ENCODE peak calls at places on chromosomes 3 and 15, in five cellular contexts. A, H, P, W and V are unnamed samples.

GRCh38 chr15:31508656-31509055 is 182.0 kb downstream of the KLF13 start:
- DNase-seq in W (no peak), H (no peak), P (no peak), A (no peak), V (no peak)

GRCh38 chr3:189365609-189366564 is 194.1 kb downstream of the TPRG1 start:
- DNase-seq in A (no peak), H (no peak), P (no peak), W (no peak), V (no peak)

GRCh38 chr3:45865568-45865955 is 20.8 kb upstream of the CCR9 start:
- DNase-seq in H (no peak), P (no peak), A (no peak), W (no peak), V (no peak)

GRCh38 chr15:91338763-91339162 is 238.7 kb downstream of the SV2B start:
- DNase-seq in H (peak), A (no peak), W (no peak), P (no peak), V (peak)

GRCh38 chr3:178058629-178059028 is 477.6 kb upstream of the KCNMB2 start:
- DNase-seq in W (no peak), A (no peak), P (no peak), H (no peak), V (no peak)

GRCh38 chr3:169002689-169003088 is 660.8 kb downstream of the MECOM start:
- DNase-seq in A (no peak), W (no peak), H (peak), P (no peak), V (no peak)

GRCh38 chr3:187430576-187430975 is 62.4 kb downstream of the RTP4 start:
- DNase-seq in H (no peak), W (no peak), A (no peak), P (no peak), V (no peak)

GRCh38 chr15:80310776-80311175 is 58.8 kb upstream of the CTXND1 start:
- DNase-seq in A (no peak), W (no peak), H (no peak), P (no peak), V (no peak)

GRCh38 chr3:129349791-129350190 is 71.1 kb downstream of the HMCES start:
- DNase-seq in W (no peak), P (no peak), H (no peak), A (no peak), V (no peak)

GRCh38 chr3:48984648-48985047 is 5.4 kb upstream of the P4HTM start:
- DNase-seq in A (no peak), W (no peak), P (no peak), H (peak), V (no peak)

GRCh38 chr15:36938131-36938530 is 162.2 kb downstream of the MEIS2 start:
- DNase-seq in A (no peak), H (no peak), W (no peak), P (no peak), V (no peak)

GRCh38 chr3:30623375-30623774 is 17.0 kb downstream of the TGFBR2 start:
- DNase-seq in P (no peak), W (no peak), H (no peak), A (no peak), V (no peak)

GRCh38 chr3:71066356-71066755 is 517.2 kb downstream of the FOXP1 start:
- DNase-seq in P (no peak), W (no peak), H (no peak), A (no peak), V (no peak)

GRCh38 chr3:157573281-157573680 is 70.1 kb upstream of the VEPH1 start:
- DNase-seq in H (no peak), A (no peak), P (no peak), W (no peak), V (peak)

GRCh38 chr15:92385096-92385495 is 8.6 kb upstream of the ST8SIA2 start:
- DNase-seq in W (no peak), A (no peak), H (peak), P (no peak), V (no peak)

GRCh38 chr3:71208273-71209095 is 375.0 kb downstream of the FOXP1 start:
- DNase-seq in A (no peak), P (no peak), H (peak), W (no peak), V (no peak)

GRCh38 chr3:14876942-14877341 is 58.2 kb downstream of the FGD5 start:
- DNase-seq in A (peak), P (peak), W (no peak), H (peak), V (no peak)

GRCh38 chr3:65548848-65549625 is 489.7 kb downstream of the MAGI1 start:
- DNase-seq in W (no peak), H (peak), P (no peak), A (peak), V (peak)

GRCh38 chr3:50050361-50050760 is 38.4 kb upstream of the RBM5 start:
- DNase-seq in W (peak), H (no peak), A (no peak), P (no peak), V (peak)

GRCh38 chr3:67550541-67550940 is 103.9 kb downstream of the SUCLG2 start:
- DNase-seq in W (no peak), A (no peak), H (no peak), P (no peak), V (no peak)

GRCh38 chr3:114033721-114034120 is 22.6 kb downstream of the CCDC191 start:
- DNase-seq in H (no peak), P (no peak), A (no peak), W (no peak), V (no peak)

GRCh38 chr3:8840556-8840955 is 71.1 kb upstream of the OXTR start:
- DNase-seq in H (peak), W (peak), P (no peak), A (no peak), V (no peak)

GRCh38 chr3:40847571-40847992 is 322.8 kb downstream of the ZNF621 start:
- DNase-seq in P (no peak), H (peak), W (no peak), A (peak), V (no peak)

GRCh38 chr15:100831466-100831865 is 48.2 kb upstream of the ALDH1A3 start:
- DNase-seq in P (no peak), W (no peak), A (no peak), H (peak), V (no peak)

GRCh38 chr3:184896336-184896735 is 84.4 kb downstream of the VPS8 start:
- DNase-seq in W (no peak), P (no peak), A (no peak), H (no peak), V (no peak)

GRCh38 chr3:8709801-8710524 is 23.6 kb upstream of the CAV3 start:
- DNase-seq in W (no peak), H (no peak), A (peak), P (no peak), V (no peak)

GRCh38 chr3:169666501-169667379 is 3.2 kb upstream of the MECOM start:
- DNase-seq in H (no peak), P (no peak), W (no peak), A (no peak), V (no peak)

GRCh38 chr15:63080638-63081250 is 38.2 kb downstream of the TPM1 start:
- DNase-seq in A (no peak), H (no peak), P (no peak), W (no peak), V (no peak)

GRCh38 chr3:66073464-66074141 is 34.9 kb upstream of the MAGI1 start:
- DNase-seq in W (no peak), A (no peak), H (no peak), P (no peak), V (no peak)

GRCh38 chr3:46695177-46695961 is 1.9 kb upstream of the ALS2CL start:
- DNase-seq in H (peak), W (no peak), P (no peak), A (no peak), V (peak)

GRCh38 chr3:108406661-108407206 is 103.7 kb downstream of the MYH15 start:
- DNase-seq in H (peak), P (no peak), A (peak), W (peak), V (peak)
- TF ChIP-seq CTCF in H (peak), P (no peak), A (peak), W (peak), V (peak)

DNA sequence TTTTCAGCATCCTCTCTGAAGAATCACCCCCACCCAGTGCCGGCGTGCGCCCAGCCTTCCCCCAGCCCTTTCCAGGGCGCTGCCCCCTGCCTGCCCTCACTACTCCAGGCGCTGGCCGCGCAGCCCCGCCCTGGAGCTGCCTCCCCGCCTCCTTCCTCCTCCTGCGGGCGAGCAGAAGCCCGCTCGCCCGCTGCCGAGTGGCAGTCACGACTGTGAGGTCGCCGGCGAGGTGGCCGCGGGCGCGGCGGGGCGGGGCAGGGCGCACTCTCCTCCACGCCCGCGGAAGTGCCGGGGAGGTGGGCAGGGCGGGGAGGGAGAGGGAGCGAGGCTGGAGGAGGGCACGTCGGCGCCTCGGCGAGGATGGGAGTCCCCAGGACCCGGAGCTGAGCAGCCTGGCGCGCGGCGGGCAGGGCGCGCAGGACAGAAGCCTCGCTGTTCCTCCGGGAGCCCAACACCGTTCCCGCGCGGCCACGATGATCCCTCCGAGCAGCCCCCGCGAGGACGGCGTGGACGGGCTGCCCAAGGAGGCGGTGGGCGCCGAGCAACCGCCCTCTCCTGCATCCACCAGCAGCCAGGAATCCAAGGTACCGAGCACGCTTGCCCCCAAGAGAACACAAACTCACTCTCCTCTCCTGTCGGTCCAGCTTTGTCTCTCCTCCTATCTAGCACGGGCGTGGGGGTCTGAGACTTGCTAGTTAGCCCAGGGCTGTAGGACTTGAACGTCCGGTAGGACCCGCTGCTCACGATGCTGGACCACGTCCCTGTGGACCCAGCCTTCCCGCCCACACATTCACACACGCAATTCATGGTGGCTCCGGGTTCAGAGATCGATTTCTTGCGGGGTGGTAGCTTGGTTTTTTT is at the start of gene STAC:
- DNase-seq in A (no peak), W (no peak), H (peak), P (no peak), V (peak)
- H3K4me3 ChIP-seq in A (peak), W (peak), H (peak), P (peak), V (peak)

DNA sequence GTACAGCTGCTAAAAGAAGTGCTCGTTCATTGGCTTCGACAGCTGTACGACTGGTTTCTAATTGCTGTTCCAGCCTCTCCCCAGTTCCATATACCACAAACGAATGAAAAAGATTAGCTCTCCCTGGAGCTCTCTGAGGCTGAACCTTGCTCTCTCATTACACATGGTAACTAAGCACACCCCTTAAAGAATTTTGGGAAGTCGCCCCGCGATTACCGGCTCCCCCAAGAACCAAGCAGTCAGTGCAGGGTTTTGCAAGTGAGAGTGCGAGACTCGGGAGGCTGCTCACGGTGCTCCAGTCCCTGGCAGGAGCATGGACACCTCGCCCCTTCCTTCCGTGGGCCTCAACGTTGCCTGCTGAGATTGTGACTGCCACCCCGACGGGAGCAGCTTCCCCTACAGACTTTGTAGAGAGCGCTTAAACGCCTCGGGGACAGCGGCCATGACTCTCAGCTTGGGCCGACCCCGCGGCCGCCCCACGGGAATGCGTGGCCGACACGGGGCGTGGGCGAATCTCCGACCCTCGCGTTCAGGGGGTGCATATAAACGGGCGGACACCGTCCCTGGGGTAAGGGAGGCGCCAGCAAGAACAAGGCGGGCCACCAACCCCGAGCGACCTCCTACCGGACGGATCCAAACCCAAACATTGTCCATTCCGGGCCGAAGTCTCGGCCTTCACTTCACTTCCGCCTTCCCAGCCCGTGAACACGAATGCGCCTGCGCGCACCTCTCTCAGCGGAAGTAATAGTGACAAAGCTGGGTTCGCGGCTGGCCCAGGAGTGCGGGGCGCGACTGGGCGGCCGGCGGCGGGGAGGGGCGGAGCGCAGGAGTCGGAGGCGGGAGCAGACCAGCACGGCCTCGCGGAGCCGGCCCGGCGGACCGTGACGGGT is at the start of gene ATP2C1:
- DNase-seq in H (peak), P (peak), A (peak), W (peak), V (peak)
- TF ChIP-seq CTCF in H (no peak), P (peak), A (peak), W (no peak), V (no peak)

DNA sequence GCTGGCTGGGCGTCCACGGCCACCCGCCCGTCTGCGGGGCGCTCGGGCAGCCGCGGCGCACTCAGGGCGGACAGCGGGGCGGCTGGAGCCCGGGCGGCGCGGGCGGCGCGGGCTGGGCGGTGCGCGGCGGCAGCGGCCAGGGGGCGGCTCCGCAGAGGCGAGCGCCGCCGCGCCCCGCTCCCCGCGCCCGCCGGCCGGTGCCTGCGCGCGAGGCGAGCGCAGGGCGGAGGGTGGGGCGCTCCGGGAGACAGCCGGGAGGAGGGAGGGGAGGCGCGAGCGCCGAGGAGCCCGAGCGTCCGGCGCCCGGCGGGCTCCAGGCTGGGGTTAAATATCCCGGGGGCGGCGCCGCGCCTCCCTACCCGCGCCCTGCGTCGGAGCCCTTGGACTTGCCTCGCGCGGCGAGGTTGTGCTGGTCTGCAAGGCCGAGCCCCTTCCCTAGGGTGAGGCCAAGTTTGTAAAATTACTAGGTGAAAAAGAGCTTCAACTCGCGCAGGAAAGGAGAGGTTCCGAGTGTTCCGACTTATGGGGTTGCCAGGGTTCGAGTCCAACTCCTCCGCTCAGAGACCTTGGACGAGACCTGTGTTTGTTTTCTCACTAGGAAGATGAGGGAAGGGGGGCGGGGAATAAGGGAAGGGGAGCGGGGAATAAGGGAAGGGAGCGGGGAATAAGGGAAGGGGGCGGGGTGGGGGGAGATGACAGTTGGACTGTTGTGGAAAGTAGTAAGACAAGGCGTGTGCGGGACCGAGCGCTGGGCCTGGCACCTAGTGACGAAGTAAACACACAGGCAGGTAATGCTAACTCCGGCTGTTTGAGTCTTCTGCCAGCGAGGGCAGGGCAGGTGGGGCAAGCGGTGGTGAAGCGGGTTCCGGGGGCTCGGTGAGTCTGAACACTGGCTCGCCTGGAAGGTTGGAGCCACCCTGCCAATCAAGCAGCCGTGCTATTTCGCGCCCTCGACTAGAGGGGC is at the start of gene TNFAIP8L3:
- DNase-seq in H (peak), W (no peak), A (no peak), P (no peak), V (peak)
- H3K4me3 ChIP-seq in H (peak), W (peak), A (peak), P (peak), V (peak)

GRCh38 chr3:12578742-12579141 is 21.9 kb downstream of the MKRN2 start:
- DNase-seq in H (no peak), A (no peak), W (no peak), P (no peak), V (no peak)
- TF ChIP-seq CTCF in H (peak), A (no peak), W (peak), P (no peak), V (peak)

DNA sequence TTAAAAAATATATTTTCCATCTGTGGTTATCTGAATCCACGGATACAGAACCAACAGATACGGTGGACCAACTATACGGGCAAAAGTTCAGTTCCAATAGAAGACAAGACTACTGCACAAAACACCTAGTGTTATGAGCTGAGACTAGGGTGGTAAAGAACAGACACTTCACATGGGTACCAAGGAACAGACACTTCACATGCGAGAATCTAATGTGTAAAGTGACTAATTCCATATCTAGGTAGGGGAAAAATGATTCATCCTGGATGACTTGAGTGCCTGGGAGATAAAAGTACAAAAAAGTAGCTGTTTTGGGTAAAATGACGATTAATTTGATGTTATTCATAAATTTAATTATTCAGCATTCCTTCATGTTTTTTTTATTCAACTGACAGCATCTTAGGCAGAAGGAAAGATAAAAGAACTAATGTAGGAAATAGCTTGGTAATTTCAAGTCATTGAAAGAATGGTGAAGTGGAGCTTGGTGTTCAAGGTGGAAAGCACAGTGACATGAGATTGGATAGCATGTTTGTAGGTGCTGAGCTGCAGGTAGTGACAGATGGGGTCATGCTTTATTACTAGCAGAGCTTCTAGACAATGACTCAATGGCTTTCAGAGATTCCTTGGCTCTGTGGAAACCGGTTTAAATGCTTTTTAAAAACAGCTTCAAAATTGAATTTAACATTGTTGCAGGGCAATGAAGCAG is 5.2 kb downstream of the CD200 start:
- DNase-seq in H (peak), W (no peak), A (no peak), P (no peak), V (no peak)
- H3K4me3 ChIP-seq in H (no peak), W (no peak), A (no peak), P (no peak), V (no peak)

DNA sequence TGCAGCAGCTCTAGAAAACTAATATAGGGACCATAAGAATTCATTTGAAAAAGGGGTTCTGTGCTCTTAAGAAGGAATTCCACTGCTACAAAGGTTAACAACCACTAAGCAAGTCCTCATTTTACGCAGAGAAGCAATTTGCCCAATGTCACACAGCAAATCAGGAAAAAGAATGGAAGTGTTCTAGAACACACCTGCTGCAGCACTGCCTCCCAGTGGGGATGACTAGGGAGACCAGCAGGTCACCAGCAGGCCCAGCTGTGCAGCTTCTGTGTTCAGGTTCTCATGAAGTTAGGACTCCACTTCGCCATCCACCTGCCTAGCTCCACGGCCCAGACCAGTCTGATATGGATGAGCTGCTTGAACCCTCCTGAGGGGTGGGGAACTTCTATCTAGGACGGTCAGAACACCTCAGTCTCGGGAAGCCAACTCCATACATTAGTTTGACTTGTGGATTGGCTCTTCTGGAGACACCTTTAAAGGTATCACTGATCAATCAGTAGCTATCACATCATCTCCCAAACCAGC is 18.6 kb downstream of the POMGNT2 start:
- DNase-seq in A (no peak), H (no peak), W (no peak), P (no peak), V (no peak)
- TF ChIP-seq CTCF in A (no peak), H (peak), W (peak), P (no peak), V (no peak)